ENCODE peak calls at places on chromosome 18, in nine cellular contexts. Y is GM23338; X is trophoblast cell; G is CD8-positive, alpha-beta memory T cell; W is neural progenitor cell; S is esophagus squamous epithelium; T is fibroblast of lung; O is pancreas; B is left ventricle myocardium inferior. K is an unnamed sample.

GRCh38 chr18:30265190-30265589 is 777.4 kb downstream of the DSC3 start:
- DNase-seq in Y (no peak), X (no peak), G (no peak), W (no peak), S (no peak), T (no peak), O (no peak), B (no peak), K (no peak)

GRCh38 chr18:8685141-8685913 is 20.0 kb upstream of the MTCL1 start:
- DNase-seq in Y (no peak), X (no peak), G (no peak), W (peak; percentile 37), S (no peak), T (no peak), O (no peak), B (no peak), K (no peak)

GRCh38 chr18:79326413-79327198 is 69.1 kb upstream of the NFATC1 start:
- DNase-seq in Y (no peak), X (no peak), G (no peak), W (no peak), S (no peak), T (no peak), O (peak; percentile 44), B (no peak), K (no peak)

GRCh38 chr18:42736074-42736473 is 379.4 kb downstream of the RIT2 start:
- DNase-seq in Y (no peak), X (no peak), G (no peak), W (no peak), S (no peak), T (no peak), O (no peak), B (no peak), K (no peak)

GRCh38 chr18:41096504-41096903 is 858.5 kb upstream of the PIK3C3 start:
- DNase-seq in Y (no peak), X (peak; percentile 10), G (no peak), W (peak; percentile 15), S (no peak), T (peak; percentile 58), O (no peak), B (no peak), K (no peak)

GRCh38 chr18:26383454-26384270 is 157.4 kb downstream of the TAF4B start:
- DNase-seq in Y (peak; percentile 69), X (peak; percentile 68), G (no peak), W (peak; percentile 53), S (no peak), T (peak; percentile 86), O (no peak), B (no peak), K (no peak)

GRCh38 chr18:34991152-34991551 is 50.1 kb upstream of the MAPRE2 start:
- DNase-seq in Y (no peak), X (no peak), G (no peak), W (no peak), S (no peak), T (no peak), O (no peak), B (no peak), K (no peak)

GRCh38 chr18:39667905-39668304 is 2102.3 kb upstream of the CELF4 start:
- DNase-seq in Y (no peak), X (no peak), G (no peak), W (no peak), S (no peak), T (no peak), O (no peak), B (no peak), K (no peak)

GRCh38 chr18:70261141-70261788 is 27.6 kb upstream of the SOCS6 start:
- DNase-seq in Y (no peak), X (no peak), G (no peak), W (peak; percentile 20), S (no peak), T (no peak), O (no peak), B (no peak), K (no peak)

GRCh38 chr18:50788284-50788683 is 31.5 kb downstream of the MRO start:
- DNase-seq in Y (peak; percentile 31), X (no peak), G (no peak), W (no peak), S (no peak), T (no peak), O (no peak), B (no peak), K (no peak)

GRCh38 chr18:31489311-31489710 is 8.7 kb upstream of the DSG2 start:
- DNase-seq in Y (no peak), X (no peak), G (no peak), W (no peak), S (no peak), T (no peak), O (no peak), B (no peak), K (no peak)

GRCh38 chr18:78703297-78703696 is 276.3 kb upstream of the SALL3 start:
- DNase-seq in Y (peak; percentile 6), X (no peak), G (no peak), W (no peak), S (no peak), T (no peak), O (no peak), B (no peak), K (peak; percentile 75)

GRCh38 chr18:74645717-74646116 is 48.0 kb downstream of the ZNF407 start:
- DNase-seq in Y (no peak), X (no peak), G (no peak), W (no peak), S (no peak), T (peak; percentile 41), O (no peak), B (no peak), K (no peak)

GRCh38 chr18:24985616-24986015 is 366.4 kb downstream of the ZNF521 start:
- DNase-seq in Y (no peak), X (no peak), G (no peak), W (no peak), S (no peak), T (no peak), O (no peak), B (no peak), K (no peak)

GRCh38 chr18:24989760-24990547 is 362.0 kb downstream of the ZNF521 start:
- DNase-seq in Y (peak; percentile 56), X (no peak), G (no peak), W (no peak), S (no peak), T (no peak), O (no peak), B (no peak), K (peak; percentile 13)

GRCh38 chr18:24987933-24988840 is 363.8 kb downstream of the ZNF521 start:
- DNase-seq in Y (no peak), X (no peak), G (no peak), W (no peak), S (no peak), T (no peak), O (no peak), B (peak; percentile 43), K (no peak)

GRCh38 chr18:24986611-24987270 is 365.2 kb downstream of the ZNF521 start:
- DNase-seq in Y (peak; percentile 13), X (no peak), G (no peak), W (peak; percentile 37), S (no peak), T (peak; percentile 31), O (no peak), B (no peak), K (no peak)

GRCh38 chr18:24987271-24987932 is 364.6 kb downstream of the ZNF521 start:
- DNase-seq in Y (peak; percentile 51), X (no peak), G (no peak), W (peak; percentile 41), S (no peak), T (peak; percentile 34), O (no peak), B (peak; percentile 58), K (no peak)
- H3K27me3 ChIP-seq in Y (no peaks in the 10 kb centered on the region), X (no peaks in the 10 kb centered on the region), G (no peaks in the 10 kb centered on the region), W (no peaks in the 10 kb centered on the region), S (no peaks in the 10 kb centered on the region), T (no peaks in the 10 kb centered on the region), O (no peaks in the 10 kb centered on the region), B (no peaks in the 10 kb centered on the region), K (no peaks in the 10 kb centered on the region)

DNA sequence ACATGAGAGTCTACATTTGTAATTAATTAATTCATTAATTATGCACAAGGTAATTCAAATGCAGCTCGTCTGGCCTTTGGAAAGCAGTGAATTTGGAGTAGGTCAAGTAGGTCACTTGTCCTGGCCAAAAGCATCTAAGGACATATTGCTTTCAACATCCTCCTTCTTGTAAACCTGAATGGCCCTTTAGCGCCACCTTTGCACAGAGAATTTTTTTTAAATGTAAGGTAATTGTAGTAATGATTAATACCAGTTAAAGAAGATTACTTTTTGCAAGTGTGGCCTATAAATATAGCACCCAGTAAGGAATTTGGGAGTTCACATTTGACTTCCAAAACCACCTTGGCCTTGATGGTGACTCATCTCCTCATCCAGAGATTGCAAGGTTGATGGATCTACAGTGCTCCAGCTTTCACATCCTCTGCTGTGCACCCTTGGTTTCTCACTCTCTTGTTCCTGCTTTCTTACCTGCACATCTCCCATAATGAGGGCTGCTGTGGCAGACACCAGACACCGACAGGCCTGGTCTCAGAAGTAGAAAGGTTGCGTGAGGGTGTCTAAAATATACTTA is 481.7 kb downstream of the TGIF1 start:
- DNase-seq in Y (no peak), X (no peak), G (no peak), W (no peak), S (no peak), T (no peak), O (no peak), B (no peak), K (no peak)
- H3K36me3 ChIP-seq in Y (no peaks in the 10 kb centered on the region), X (no peaks in the 10 kb centered on the region), G (no peaks in the 10 kb centered on the region), W (no peaks in the 10 kb centered on the region), S (no peaks in the 10 kb centered on the region), T (no peaks in the 10 kb centered on the region), O (no peaks in the 10 kb centered on the region), B (no peaks in the 10 kb centered on the region), K (no peaks in the 10 kb centered on the region)

GRCh38 chr18:63980896-63981454 is 11.1 kb downstream of the SERPINB8 start:
- DNase-seq in Y (no peak), X (no peak), G (no peak), W (no peak), S (no peak), T (no peak), O (no peak), B (no peak), K (no peak)

GRCh38 chr18:63980027-63980426 is 10.1 kb downstream of the SERPINB8 start:
- DNase-seq in Y (no peak), X (no peak), G (no peak), W (no peak), S (no peak), T (no peak), O (no peak), B (no peak), K (no peak)

GRCh38 chr18:63981719-63982118 is 11.8 kb downstream of the SERPINB8 start:
- DNase-seq in Y (no peak), X (peak; percentile 49), G (no peak), W (no peak), S (no peak), T (no peak), O (no peak), B (no peak), K (no peak)

GRCh38 chr18:63977040-63977439 is 7.2 kb downstream of the SERPINB8 start:
- DNase-seq in Y (no peak), X (no peak), G (no peak), W (no peak), S (no peak), T (no peak), O (no peak), B (no peak), K (no peak)

GRCh38 chr18:63979409-63979908 is 9.6 kb downstream of the SERPINB8 start:
- DNase-seq in Y (peak; percentile 87), X (peak; percentile 90), G (peak; percentile 21), W (peak; percentile 75), S (no peak), T (peak; percentile 76), O (no peak), B (no peak), K (peak; percentile 64)
- H3K4me3 ChIP-seq in Y (no peak overlapping the region), X (no peak overlapping the region), G (no peak overlapping the region), W (no peak overlapping the region), S (peak overlapping the region; percentile 41), T (peak overlapping the region; percentile 56), O (no peak overlapping the region), B (peak overlapping the region; percentile 18), K (no peak overlapping the region)

GRCh38 chr18:58416704-58417683 is 211.9 kb downstream of the ALPK2 start:
- DNase-seq in Y (no peak), X (no peak), G (no peak), W (no peak), S (no peak), T (peak; percentile 31), O (no peak), B (no peak), K (no peak)
- H3K27me3 ChIP-seq in Y (no peaks in the 10 kb centered on the region), X (no peaks in the 10 kb centered on the region), G (no peaks in the 10 kb centered on the region), W (no peaks in the 10 kb centered on the region), S (no peaks in the 10 kb centered on the region), T (peaks cover 23% of the 10 kb centered on the region), O (no peaks in the 10 kb centered on the region), B (peaks cover 10% of the 10 kb centered on the region), K (no peaks in the 10 kb centered on the region)

K was measured in H7.